ENCODE peak calls at places on chromosomes 5 and 9, in seven cellular contexts. One of them, this sample, is unnamed.

GRCh38 chr5:35963381-35963843 is 25.0 kb upstream of the CAPSL start:
- DNase-seq in GM23248: peak; percentile 41
- DNase-seq in GM23338: peak; percentile 76
- DNase-seq in HCT116: no peak
- DNase-seq in hepatocyte: peak; percentile 16
- DNase-seq in neural progenitor cell: peak; percentile 28
- DNase-seq in MM.1S: peak; percentile 14
- DNase-seq in this sample: peak; percentile 58

GRCh38 chr5:172769598-172770373 is 1.2 kb downstream of the DUSP1 start:
- DNase-seq in GM23248: peak; percentile 54
- DNase-seq in GM23338: peak; percentile 31
- DNase-seq in HCT116: no peak
- DNase-seq in hepatocyte: peak; percentile 42
- DNase-seq in neural progenitor cell: peak; percentile 30
- DNase-seq in MM.1S: no peak
- DNase-seq in this sample: no peak

GRCh38 chr5:10218658-10219057 is 31.0 kb downstream of the ATPSCKMT start:
- DNase-seq in GM23248: no peak
- DNase-seq in GM23338: no peak
- DNase-seq in HCT116: no peak
- DNase-seq in hepatocyte: no peak
- DNase-seq in neural progenitor cell: no peak
- DNase-seq in MM.1S: no peak
- DNase-seq in this sample: no peak

GRCh38 chr9:18826248-18826647 is 206.8 kb downstream of the SAXO1 start:
- DNase-seq in GM23248: no peak
- DNase-seq in GM23338: no peak
- DNase-seq in HCT116: no peak
- DNase-seq in hepatocyte: peak; percentile 8
- DNase-seq in neural progenitor cell: peak; percentile 23
- DNase-seq in MM.1S: no peak
- DNase-seq in this sample: no peak

GRCh38 chr9:37034320-37034937 is 361 bp upstream of the PAX5 start:
- DNase-seq in GM23248: peak; percentile 38
- DNase-seq in GM23338: peak; percentile 80
- DNase-seq in HCT116: no peak
- DNase-seq in hepatocyte: peak; percentile 48
- DNase-seq in neural progenitor cell: peak; percentile 84
- DNase-seq in MM.1S: peak; percentile 54
- DNase-seq in this sample: peak; percentile 40

GRCh38 chr9:88197781-88198345 is 59.6 kb upstream of the SPATA31C2 start:
- DNase-seq in GM23248: peak; percentile 74
- DNase-seq in GM23338: no peak
- DNase-seq in HCT116: no peak
- DNase-seq in hepatocyte: peak; percentile 45
- DNase-seq in neural progenitor cell: no peak
- DNase-seq in MM.1S: no peak
- DNase-seq in this sample: peak; percentile 81

GRCh38 chr9:112327718-112328450 is 5.5 kb downstream of the PTBP3 start:
- DNase-seq in GM23248: peak; percentile 50
- DNase-seq in GM23338: no peak
- DNase-seq in HCT116: no peak
- DNase-seq in hepatocyte: no peak
- DNase-seq in neural progenitor cell: no peak
- DNase-seq in MM.1S: no peak
- DNase-seq in this sample: no peak

GRCh38 chr5:140148508-140148907 is 22.8 kb downstream of the IGIP start:
- DNase-seq in GM23248: peak; percentile 56
- DNase-seq in GM23338: peak; percentile 89
- DNase-seq in HCT116: peak; percentile 21
- DNase-seq in hepatocyte: peak; percentile 35
- DNase-seq in neural progenitor cell: peak; percentile 73
- DNase-seq in MM.1S: no peak
- DNase-seq in this sample: no peak

GRCh38 chr5:96924016-96924443 is 11.8 kb upstream of the LNPEP start:
- DNase-seq in GM23248: no peak
- DNase-seq in GM23338: no peak
- DNase-seq in HCT116: no peak
- DNase-seq in hepatocyte: peak; percentile 8
- DNase-seq in neural progenitor cell: no peak
- DNase-seq in MM.1S: no peak
- DNase-seq in this sample: peak; percentile 70

GRCh38 chr5:39998518-39998917 is 573.7 kb upstream of the DAB2 start:
- DNase-seq in GM23248: peak; percentile 1
- DNase-seq in GM23338: no peak
- DNase-seq in HCT116: no peak
- DNase-seq in hepatocyte: peak; percentile 4
- DNase-seq in neural progenitor cell: no peak
- DNase-seq in MM.1S: no peak
- DNase-seq in this sample: no peak

GRCh38 chr5:43573058-43573457 is 16.2 kb upstream of the PAIP1 start:
- DNase-seq in GM23248: peak; percentile 49
- DNase-seq in GM23338: no peak
- DNase-seq in HCT116: no peak
- DNase-seq in hepatocyte: no peak
- DNase-seq in neural progenitor cell: no peak
- DNase-seq in MM.1S: no peak
- DNase-seq in this sample: no peak

GRCh38 chr5:68288756-68289134 is 73.2 kb downstream of the PIK3R1 start:
- DNase-seq in GM23248: no peak
- DNase-seq in GM23338: peak; percentile 25
- DNase-seq in HCT116: no peak
- DNase-seq in hepatocyte: peak; percentile 23
- DNase-seq in neural progenitor cell: no peak
- DNase-seq in MM.1S: no peak
- DNase-seq in this sample: peak; percentile 1

DNA sequence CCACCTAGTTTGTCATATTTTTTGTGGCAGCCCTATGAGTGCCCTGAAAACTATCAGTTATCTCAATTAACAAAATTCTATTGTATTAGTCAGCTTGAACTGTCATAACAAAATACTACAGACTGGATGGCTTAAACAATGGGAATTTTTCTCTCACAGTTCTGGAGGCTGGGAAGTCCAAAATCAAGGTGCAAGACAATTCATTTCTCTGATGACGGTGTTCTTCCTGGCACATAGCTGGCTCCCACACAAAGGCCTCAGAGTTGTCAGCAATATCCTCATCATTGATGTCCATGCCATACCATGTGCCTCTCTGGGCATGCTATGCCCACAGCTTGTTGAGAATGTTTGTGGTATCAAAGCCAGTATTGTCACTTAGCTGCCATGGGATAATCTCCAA is 691.9 kb downstream of the NR2F1-AS1 start:
- DNase-seq in GM23248: no peak
- DNase-seq in GM23338: no peak
- DNase-seq in HCT116: no peak
- DNase-seq in hepatocyte: no peak
- DNase-seq in neural progenitor cell: no peak
- DNase-seq in MM.1S: peak; percentile 0
- DNase-seq in this sample: no peak
- TF ChIP-seq EZH2 in GM23248: no peak
- TF ChIP-seq EZH2 in GM23338: no peak
- TF ChIP-seq EZH2 in HCT116: no peak
- TF ChIP-seq EZH2 in hepatocyte: no peak
- TF ChIP-seq EZH2 in neural progenitor cell: no peak
- TF ChIP-seq EZH2 in MM.1S: no peak
- TF ChIP-seq EZH2 in this sample: no peak

DNA sequence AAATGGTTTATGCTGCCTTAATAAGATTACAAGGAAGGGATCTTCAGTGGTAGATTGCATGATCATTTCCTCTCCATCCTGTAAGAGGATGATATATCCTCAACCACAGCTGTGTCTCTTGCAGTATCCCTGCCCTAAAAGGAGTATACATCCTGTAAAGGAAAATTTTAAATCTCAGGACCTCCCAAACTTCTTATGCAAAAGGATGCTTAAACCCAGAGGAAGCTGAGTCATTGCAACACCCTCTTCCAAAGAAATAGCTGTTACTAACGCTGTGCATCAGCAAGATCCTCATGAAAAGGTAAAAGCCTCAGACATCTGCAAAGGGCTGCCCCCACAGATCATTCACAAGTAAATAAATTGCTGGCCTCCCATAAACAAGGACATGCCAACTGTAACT is 599.0 kb downstream of the PRELID2 start:
- DNase-seq in GM23248: peak; percentile 12
- DNase-seq in GM23338: no peak
- DNase-seq in HCT116: no peak
- DNase-seq in hepatocyte: no peak
- DNase-seq in neural progenitor cell: no peak
- DNase-seq in MM.1S: no peak
- DNase-seq in this sample: no peak
- TF ChIP-seq EZH2phosphoT487 in GM23248: no peak
- TF ChIP-seq EZH2phosphoT487 in GM23338: no peak
- TF ChIP-seq EZH2phosphoT487 in HCT116: no peak
- TF ChIP-seq EZH2phosphoT487 in hepatocyte: no peak
- TF ChIP-seq EZH2phosphoT487 in neural progenitor cell: no peak
- TF ChIP-seq EZH2phosphoT487 in MM.1S: no peak
- TF ChIP-seq EZH2phosphoT487 in this sample: no peak

GRCh38 chr5:56123531-56124243 is 109.4 kb downstream of the ANKRD55 start:
- DNase-seq in GM23248: peak; percentile 96
- DNase-seq in GM23338: peak; percentile 44
- DNase-seq in HCT116: peak; percentile 91
- DNase-seq in hepatocyte: peak; percentile 89
- DNase-seq in neural progenitor cell: peak; percentile 69
- DNase-seq in MM.1S: no peak
- DNase-seq in this sample: peak; percentile 87
- TF ChIP-seq EZH2 in GM23248: no peak
- TF ChIP-seq EZH2 in GM23338: no peak
- TF ChIP-seq EZH2 in HCT116: no peak
- TF ChIP-seq EZH2 in hepatocyte: no peak
- TF ChIP-seq EZH2 in neural progenitor cell: no peak
- TF ChIP-seq EZH2 in MM.1S: no peak
- TF ChIP-seq EZH2 in this sample: no peak

GRCh38 chr5:88480766-88481499 is 212.3 kb upstream of the TMEM161B start:
- DNase-seq in GM23248: peak; percentile 15
- DNase-seq in GM23338: no peak
- DNase-seq in HCT116: no peak
- DNase-seq in hepatocyte: no peak
- DNase-seq in neural progenitor cell: no peak
- DNase-seq in MM.1S: no peak
- DNase-seq in this sample: no peak
- TF ChIP-seq EZH2phosphoT487 in GM23248: no peak
- TF ChIP-seq EZH2phosphoT487 in GM23338: no peak
- TF ChIP-seq EZH2phosphoT487 in HCT116: no peak
- TF ChIP-seq EZH2phosphoT487 in hepatocyte: no peak
- TF ChIP-seq EZH2phosphoT487 in neural progenitor cell: no peak
- TF ChIP-seq EZH2phosphoT487 in MM.1S: no peak
- TF ChIP-seq EZH2phosphoT487 in this sample: no peak

GRCh38 chr5:141753143-141753970 is 71.3 kb upstream of the ARAP3 start:
- DNase-seq in GM23248: no peak
- DNase-seq in GM23338: peak; percentile 52
- DNase-seq in HCT116: no peak
- DNase-seq in hepatocyte: no peak
- DNase-seq in neural progenitor cell: no peak
- DNase-seq in MM.1S: no peak
- DNase-seq in this sample: no peak
- TF ChIP-seq EZH2 in GM23248: no peak
- TF ChIP-seq EZH2 in GM23338: peak; percentile 51
- TF ChIP-seq EZH2 in HCT116: no peak
- TF ChIP-seq EZH2 in hepatocyte: no peak
- TF ChIP-seq EZH2 in neural progenitor cell: peak; percentile 37
- TF ChIP-seq EZH2 in MM.1S: no peak
- TF ChIP-seq EZH2 in this sample: no peak

This sample was measured in PC-3.